ENCODE peak calls at places on chromosome X, in six cellular contexts. J, H, A, C, M and L are unnamed samples.

GRCh38 chrX:81779701-81780100 is 577.8 kb downstream of the SH3BGRL start:
- DNase-seq in M (no peak), H (no peak), A (no peak), C (no peak), J (no peak), L (no peak)

GRCh38 chrX:39017062-39017461 is 215.8 kb downstream of the MID1IP1 start:
- DNase-seq in M (no peak), J (no peak), C (peak; percentile 3), H (no peak), A (no peak), L (no peak)

GRCh38 chrX:147570483-147570882 is 341.2 kb upstream of the FMR1 start:
- DNase-seq in M (no peak), C (no peak), H (no peak), J (no peak), A (no peak), L (no peak)

GRCh38 chrX:39759526-39760224 is 338.1 kb downstream of the BCOR start:
- DNase-seq in M (no peak), J (peak; percentile 27), H (peak; percentile 42), C (no peak), A (no peak), L (peak; percentile 94)

GRCh38 chrX:79573760-79574159 is 206.6 kb upstream of the ITM2A start:
- DNase-seq in A (no peak), H (no peak), C (no peak), M (no peak), J (no peak), L (no peak)

GRCh38 chrX:3806630-3807029 is 93.2 kb upstream of the PRKX start:
- DNase-seq in M (no peak), H (peak; percentile 8), C (no peak), A (no peak), J (no peak), L (no peak)

GRCh38 chrX:21725498-21725897 is 32.4 kb downstream of the SMPX start:
- DNase-seq in H (no peak), J (no peak), A (no peak), C (peak; percentile 27), M (no peak), L (no peak)

GRCh38 chrX:39318497-39319343 is 517.5 kb downstream of the MID1IP1 start:
- DNase-seq in H (no peak), J (no peak), A (no peak), M (no peak), C (no peak), L (no peak)

GRCh38 chrX:114800719-114801118 is 216.7 kb downstream of the IL13RA2 start:
- DNase-seq in A (no peak), C (peak; percentile 15), M (no peak), H (no peak), J (no peak), L (no peak)

GRCh38 chrX:56503941-56504673 is 59.3 kb upstream of the UBQLN2 start:
- DNase-seq in H (no peak), M (no peak), J (no peak), A (no peak), C (no peak), L (no peak)

GRCh38 chrX:850471-850916 is 219.9 kb downstream of the SHOX start:
- DNase-seq in C (peak; percentile 4), A (no peak), H (no peak), J (no peak), M (no peak), L (peak; percentile 71)

DNA sequence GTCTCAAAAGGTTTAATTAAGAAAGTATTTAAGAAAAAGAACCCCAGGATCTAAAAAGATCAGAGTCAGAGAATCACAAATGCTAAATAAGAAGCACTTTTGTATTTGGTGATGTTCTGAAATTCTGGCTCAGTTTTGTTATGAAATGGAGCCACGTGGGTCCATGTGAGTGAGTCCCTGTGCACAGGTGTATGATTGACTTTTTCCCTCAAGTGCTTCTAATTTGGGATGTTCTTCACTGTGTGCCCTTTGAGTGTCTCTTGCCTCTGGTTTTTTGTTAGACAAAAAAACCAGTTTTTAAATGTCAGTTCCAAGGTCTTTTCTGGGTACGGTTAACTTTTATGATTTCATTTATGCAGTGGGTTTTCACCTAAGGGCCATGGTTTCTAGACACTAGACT is 44.4 kb downstream of the REPS2 start:
- DNase-seq in H (no peak), M (no peak), J (no peak), C (no peak), A (no peak), L (no peak)
- TF ChIP-seq CTCF in H (no peak), M (no peak), J (no peak), C (no peak), A (no peak), L (no peak)

GRCh38 chrX:99301990-99302389 is 1108.1 kb downstream of the PCDH19 start:
- DNase-seq in H (no peak), J (no peak), C (peak; percentile 5), A (no peak), M (no peak), L (no peak)
- TF ChIP-seq CTCF in H (peak; percentile 56), J (no peak), C (peak; percentile 35), A (no peak), M (no peak), L (peak; percentile 32)

GRCh38 chrX:131828482-131828881 is 194.6 kb upstream of the STK26 start:
- DNase-seq in A (no peak), M (no peak), H (no peak), J (no peak), C (no peak), L (no peak)

GRCh38 chrX:131831185-131831520 is 191.9 kb upstream of the STK26 start:
- DNase-seq in H (no peak), M (no peak), C (no peak), A (no peak), J (no peak), L (no peak)

GRCh38 chrX:131827935-131828334 is 195.2 kb upstream of the STK26 start:
- DNase-seq in M (no peak), C (no peak), H (peak; percentile 26), J (no peak), A (peak; percentile 35), L (no peak)

GRCh38 chrX:131826572-131826971 is 196.5 kb upstream of the STK26 start:
- DNase-seq in J (no peak), M (no peak), H (no peak), A (no peak), C (no peak), L (no peak)

GRCh38 chrX:131830400-131831184 is 192.5 kb upstream of the STK26 start:
- DNase-seq in C (peak; percentile 92), J (peak; percentile 34), H (peak; percentile 80), A (peak; percentile 70), M (peak; percentile 80), L (peak; percentile 90)
- TF ChIP-seq CTCF in C (peak; percentile 72), J (peak; percentile 63), H (peak; percentile 62), A (peak; percentile 44), M (peak; percentile 24), L (peak; percentile 77)

DNA sequence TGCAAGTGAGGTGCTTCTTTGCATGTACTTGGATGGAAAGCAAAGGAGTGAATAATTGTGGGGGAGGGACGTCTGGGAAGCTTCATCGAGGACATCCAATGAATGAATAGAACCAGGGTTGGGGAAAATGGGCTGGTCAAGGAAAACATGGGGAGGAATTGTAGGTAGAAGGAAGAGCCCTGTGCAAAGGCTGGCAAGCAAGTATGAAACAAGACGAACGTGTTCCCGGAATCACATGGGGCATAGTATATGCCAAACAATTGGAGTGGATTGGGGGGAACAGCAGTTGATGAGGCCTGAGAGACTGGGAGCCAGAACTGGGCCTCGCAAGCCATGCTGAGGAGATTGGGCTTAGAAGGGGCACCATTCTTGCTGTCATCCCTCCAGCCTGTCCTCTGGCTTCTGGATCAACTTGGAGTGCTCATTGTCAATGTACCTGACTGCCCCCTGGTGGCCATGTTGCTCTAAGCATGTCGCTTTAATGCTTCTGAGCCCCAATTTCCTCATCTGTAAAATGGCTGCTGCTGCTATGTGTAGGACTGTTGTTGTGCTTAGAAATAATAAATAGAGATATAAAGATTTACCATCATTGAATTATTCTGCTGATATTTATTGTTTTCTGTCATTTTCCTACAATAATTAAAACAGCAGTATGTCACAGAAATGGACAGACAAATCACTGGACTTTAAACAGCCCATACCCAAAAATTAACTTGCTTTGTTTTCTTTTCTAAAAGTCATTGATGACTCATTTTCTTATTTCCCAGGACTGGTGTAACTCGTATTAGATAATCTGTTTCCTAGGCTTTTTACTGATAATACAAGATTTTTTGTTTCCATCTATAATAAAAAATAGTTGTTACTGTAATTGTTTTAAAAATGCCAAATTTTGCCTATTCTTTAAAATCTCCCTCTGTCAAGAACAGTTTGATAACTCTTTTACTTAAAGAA is 66.4 kb downstream of the JADE3 start:
- DNase-seq in J (peak; percentile 62), M (peak; percentile 89), A (peak; percentile 70), C (peak; percentile 64), H (peak; percentile 64), L (peak; percentile 87)
- TF ChIP-seq CTCF in J (peak; percentile 62), M (peak; percentile 73), A (peak; percentile 68), C (peak; percentile 82), H (peak; percentile 48), L (peak; percentile 62)

GRCh38 chrX:19007868-19008267 is 24.0 kb upstream of the PHKA2 start:
- DNase-seq in C (no peak), H (no peak), J (no peak), M (no peak), A (no peak), L (no peak)
- TF ChIP-seq CTCF in C (no peak), H (no peak), J (no peak), M (no peak), A (no peak), L (no peak)

GRCh38 chrX:133796282-133796681 is 189.1 kb downstream of the GPC3 start:
- DNase-seq in J (no peak), M (no peak), A (no peak), H (no peak), C (no peak), L (no peak)
- TF ChIP-seq CTCF in J (no peak), M (no peak), A (no peak), H (no peak), C (no peak), L (no peak)

DNA sequence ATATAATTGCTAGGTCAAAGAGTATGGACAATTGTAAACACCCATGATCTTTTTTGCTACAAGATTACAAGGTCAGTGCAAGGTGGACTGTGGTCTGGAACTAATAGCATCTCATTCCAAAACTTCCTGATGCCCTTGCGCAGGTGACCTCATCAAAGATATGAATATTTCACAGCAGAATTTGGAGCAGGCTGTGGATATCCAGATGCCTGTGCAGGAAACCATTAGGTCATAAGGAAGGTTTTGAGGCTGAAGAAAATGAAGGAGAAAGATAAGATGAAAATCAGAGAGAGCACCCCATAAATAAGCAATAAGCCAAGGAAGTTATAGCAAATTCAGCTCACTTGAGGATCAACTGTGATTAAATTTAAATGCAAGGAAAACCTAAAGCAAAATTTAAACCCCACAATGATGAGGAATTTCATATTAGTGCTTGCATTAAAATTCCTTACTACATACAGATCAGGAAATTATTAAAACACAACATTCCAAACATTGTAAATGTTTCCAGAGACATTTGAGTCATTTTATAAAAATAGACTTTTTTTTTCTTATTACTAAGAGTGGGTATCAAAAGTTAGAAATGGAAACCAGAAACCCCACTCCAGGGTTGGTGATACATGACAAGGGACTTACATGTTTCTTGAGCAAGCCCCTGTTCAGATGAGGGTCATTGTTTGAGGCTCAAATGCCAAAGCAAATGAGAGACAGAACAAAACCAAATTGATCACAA is 100.7 kb upstream of the FAM9C start:
- DNase-seq in J (no peak), M (no peak), A (no peak), H (no peak), C (no peak), L (no peak)
- TF ChIP-seq CTCF in J (no peak), M (no peak), A (no peak), H (no peak), C (no peak), L (no peak)